ENCODE peak calls at places on chromosome 19, in nine cellular contexts. One of them, this sample, is unnamed. For H3K4me1 and H3K9me3, the result is how much of the 10 kb centered on the place peaks cover.

GRCh38 chr19:6674868-6675305 is 4.9 kb upstream of the TNFSF14 start:
- DNase-seq in sigmoid colon: no peak
- DNase-seq in neural progenitor cell: peak
- DNase-seq in heart right ventricle: peak
- DNase-seq in fibroblast of lung: peak
- DNase-seq in heart left ventricle: peak
- DNase-seq in psoas muscle: peak
- DNase-seq in right atrium auricular region: no peak
- DNase-seq in Peyer's patch: peak
- DNase-seq in this sample: peak

GRCh38 chr19:29512748-29513147 is 13.0 kb upstream of the VSTM2B start:
- DNase-seq in sigmoid colon: no peak
- DNase-seq in neural progenitor cell: no peak
- DNase-seq in heart right ventricle: no peak
- DNase-seq in fibroblast of lung: no peak
- DNase-seq in heart left ventricle: no peak
- DNase-seq in psoas muscle: no peak
- DNase-seq in right atrium auricular region: no peak
- DNase-seq in Peyer's patch: no peak
- DNase-seq in this sample: no peak

GRCh38 chr19:5016781-5017180 is 47.9 kb downstream of the KDM4B start:
- DNase-seq in sigmoid colon: no peak
- DNase-seq in neural progenitor cell: no peak
- DNase-seq in heart right ventricle: no peak
- DNase-seq in fibroblast of lung: no peak
- DNase-seq in heart left ventricle: peak
- DNase-seq in psoas muscle: no peak
- DNase-seq in right atrium auricular region: no peak
- DNase-seq in Peyer's patch: no peak
- DNase-seq in this sample: no peak

GRCh38 chr19:13890136-13890535 is 13.2 kb downstream of the NANOS3 start:
- DNase-seq in sigmoid colon: no peak
- DNase-seq in neural progenitor cell: no peak
- DNase-seq in heart right ventricle: no peak
- DNase-seq in fibroblast of lung: no peak
- DNase-seq in heart left ventricle: no peak
- DNase-seq in psoas muscle: no peak
- DNase-seq in right atrium auricular region: no peak
- DNase-seq in Peyer's patch: no peak
- DNase-seq in this sample: no peak

GRCh38 chr19:48551437-48552302 is at the start of gene SULT2B1:
- DNase-seq in sigmoid colon: no peak
- DNase-seq in neural progenitor cell: no peak
- DNase-seq in heart right ventricle: no peak
- DNase-seq in fibroblast of lung: no peak
- DNase-seq in heart left ventricle: peak
- DNase-seq in psoas muscle: no peak
- DNase-seq in right atrium auricular region: no peak
- DNase-seq in Peyer's patch: peak
- DNase-seq in this sample: peak

GRCh38 chr19:6654347-6655310 is 15.3 kb downstream of the TNFSF14 start:
- DNase-seq in sigmoid colon: no peak
- DNase-seq in neural progenitor cell: no peak
- DNase-seq in heart right ventricle: no peak
- DNase-seq in fibroblast of lung: no peak
- DNase-seq in heart left ventricle: no peak
- DNase-seq in psoas muscle: no peak
- DNase-seq in right atrium auricular region: no peak
- DNase-seq in Peyer's patch: peak
- DNase-seq in this sample: peak

GRCh38 chr19:3966051-3967017 is 4.6 kb downstream of the DAPK3 start:
- DNase-seq in sigmoid colon: peak
- DNase-seq in neural progenitor cell: peak
- DNase-seq in heart right ventricle: no peak
- DNase-seq in fibroblast of lung: no peak
- DNase-seq in heart left ventricle: no peak
- DNase-seq in psoas muscle: peak
- DNase-seq in right atrium auricular region: no peak
- DNase-seq in Peyer's patch: peak
- DNase-seq in this sample: peak

GRCh38 chr19:28535352-28535775 is 677.6 kb downstream of the UQCRFS1 start:
- DNase-seq in sigmoid colon: no peak
- DNase-seq in neural progenitor cell: no peak
- DNase-seq in heart right ventricle: no peak
- DNase-seq in fibroblast of lung: no peak
- DNase-seq in heart left ventricle: no peak
- DNase-seq in psoas muscle: no peak
- DNase-seq in right atrium auricular region: no peak
- DNase-seq in Peyer's patch: no peak
- DNase-seq in this sample: no peak

GRCh38 chr19:38675611-38676010 is 28.2 kb downstream of the ACTN4 start:
- DNase-seq in sigmoid colon: no peak
- DNase-seq in neural progenitor cell: no peak
- DNase-seq in heart right ventricle: no peak
- DNase-seq in fibroblast of lung: no peak
- DNase-seq in heart left ventricle: no peak
- DNase-seq in psoas muscle: no peak
- DNase-seq in right atrium auricular region: no peak
- DNase-seq in Peyer's patch: peak
- DNase-seq in this sample: peak

GRCh38 chr19:34881982-34882381 is 44.7 kb upstream of the ZNF30 start:
- DNase-seq in sigmoid colon: no peak
- DNase-seq in neural progenitor cell: no peak
- DNase-seq in heart right ventricle: no peak
- DNase-seq in fibroblast of lung: no peak
- DNase-seq in heart left ventricle: no peak
- DNase-seq in psoas muscle: no peak
- DNase-seq in right atrium auricular region: no peak
- DNase-seq in Peyer's patch: no peak
- DNase-seq in this sample: no peak

GRCh38 chr19:21482863-21483276 is 22.5 kb upstream of the ZNF429 start:
- DNase-seq in sigmoid colon: peak
- DNase-seq in neural progenitor cell: peak
- DNase-seq in heart right ventricle: peak
- DNase-seq in fibroblast of lung: peak
- DNase-seq in heart left ventricle: peak
- DNase-seq in psoas muscle: peak
- DNase-seq in right atrium auricular region: peak
- DNase-seq in Peyer's patch: peak
- DNase-seq in this sample: peak

GRCh38 chr19:55601127-55601526 is 1.0 kb downstream of the ZNF524 start:
- DNase-seq in sigmoid colon: no peak
- DNase-seq in neural progenitor cell: no peak
- DNase-seq in heart right ventricle: no peak
- DNase-seq in fibroblast of lung: no peak
- DNase-seq in heart left ventricle: no peak
- DNase-seq in psoas muscle: no peak
- DNase-seq in right atrium auricular region: no peak
- DNase-seq in Peyer's patch: no peak
- DNase-seq in this sample: no peak

GRCh38 chr19:48489608-48490216 is 20.5 kb downstream of the CYTH2 start:
- DNase-seq in sigmoid colon: peak
- DNase-seq in neural progenitor cell: peak
- DNase-seq in heart right ventricle: peak
- DNase-seq in fibroblast of lung: peak
- DNase-seq in heart left ventricle: peak
- DNase-seq in psoas muscle: peak
- DNase-seq in right atrium auricular region: no peak
- DNase-seq in Peyer's patch: peak
- DNase-seq in this sample: peak

GRCh38 chr19:39428309-39429112 is 7.2 kb downstream of the RPS16 start:
- DNase-seq in sigmoid colon: peak
- DNase-seq in neural progenitor cell: peak
- DNase-seq in heart right ventricle: peak
- DNase-seq in fibroblast of lung: peak
- DNase-seq in heart left ventricle: peak
- DNase-seq in psoas muscle: peak
- DNase-seq in right atrium auricular region: no peak
- DNase-seq in Peyer's patch: no peak
- DNase-seq in this sample: peak

GRCh38 chr19:2977001-2977685 is at the start of gene TLE6:
- DNase-seq in sigmoid colon: peak
- DNase-seq in neural progenitor cell: peak
- DNase-seq in heart right ventricle: peak
- DNase-seq in fibroblast of lung: peak
- DNase-seq in heart left ventricle: peak
- DNase-seq in psoas muscle: peak
- DNase-seq in right atrium auricular region: peak
- DNase-seq in Peyer's patch: peak
- DNase-seq in this sample: peak

GRCh38 chr19:17942582-17943283 is 9.9 kb downstream of the CCDC124 start:
- DNase-seq in sigmoid colon: no peak
- DNase-seq in neural progenitor cell: no peak
- DNase-seq in heart right ventricle: no peak
- DNase-seq in fibroblast of lung: no peak
- DNase-seq in heart left ventricle: no peak
- DNase-seq in psoas muscle: no peak
- DNase-seq in right atrium auricular region: no peak
- DNase-seq in Peyer's patch: no peak
- DNase-seq in this sample: no peak

GRCh38 chr19:39512964-39513363 is 2.0 kb upstream of the SELENOV start:
- DNase-seq in sigmoid colon: no peak
- DNase-seq in neural progenitor cell: no peak
- DNase-seq in heart right ventricle: no peak
- DNase-seq in fibroblast of lung: no peak
- DNase-seq in heart left ventricle: no peak
- DNase-seq in psoas muscle: no peak
- DNase-seq in right atrium auricular region: no peak
- DNase-seq in Peyer's patch: no peak
- DNase-seq in this sample: no peak

GRCh38 chr19:16660763-16661479 is at the start of gene TMEM38A:
- DNase-seq in sigmoid colon: peak
- DNase-seq in neural progenitor cell: peak
- DNase-seq in heart right ventricle: peak
- DNase-seq in fibroblast of lung: no peak
- DNase-seq in heart left ventricle: peak
- DNase-seq in psoas muscle: peak
- DNase-seq in right atrium auricular region: no peak
- DNase-seq in Peyer's patch: peak
- DNase-seq in this sample: peak

GRCh38 chr19:49799798-49800376 is 13.2 kb downstream of the FUZ start:
- DNase-seq in sigmoid colon: no peak
- DNase-seq in neural progenitor cell: peak
- DNase-seq in heart right ventricle: no peak
- DNase-seq in fibroblast of lung: no peak
- DNase-seq in heart left ventricle: no peak
- DNase-seq in psoas muscle: no peak
- DNase-seq in right atrium auricular region: no peak
- DNase-seq in Peyer's patch: peak
- DNase-seq in this sample: no peak
- H3K4me1 ChIP-seq in sigmoid colon: under half
- H3K4me1 ChIP-seq in neural progenitor cell: under half
- H3K4me1 ChIP-seq in heart right ventricle: under half
- H3K4me1 ChIP-seq in fibroblast of lung: under half
- H3K4me1 ChIP-seq in heart left ventricle: under half
- H3K4me1 ChIP-seq in psoas muscle: under half
- H3K4me1 ChIP-seq in right atrium auricular region: under half
- H3K4me1 ChIP-seq in Peyer's patch: under half
- H3K4me1 ChIP-seq in this sample: under half

GRCh38 chr19:15398501-15399233 is 19.1 kb upstream of the AKAP8 start:
- DNase-seq in sigmoid colon: peak
- DNase-seq in neural progenitor cell: no peak
- DNase-seq in heart right ventricle: no peak
- DNase-seq in fibroblast of lung: no peak
- DNase-seq in heart left ventricle: no peak
- DNase-seq in psoas muscle: peak
- DNase-seq in right atrium auricular region: no peak
- DNase-seq in Peyer's patch: peak
- DNase-seq in this sample: no peak
- H3K4me3 ChIP-seq in sigmoid colon: no peak
- H3K4me3 ChIP-seq in neural progenitor cell: no peak
- H3K4me3 ChIP-seq in heart right ventricle: no peak
- H3K4me3 ChIP-seq in fibroblast of lung: no peak
- H3K4me3 ChIP-seq in heart left ventricle: no peak
- H3K4me3 ChIP-seq in psoas muscle: no peak
- H3K4me3 ChIP-seq in right atrium auricular region: no peak
- H3K4me3 ChIP-seq in Peyer's patch: no peak
- H3K4me3 ChIP-seq in this sample: no peak

GRCh38 chr19:36418287-36419001 is at the start of gene ZFP82:
- DNase-seq in sigmoid colon: peak
- DNase-seq in neural progenitor cell: peak
- DNase-seq in heart right ventricle: peak
- DNase-seq in fibroblast of lung: peak
- DNase-seq in heart left ventricle: peak
- DNase-seq in psoas muscle: peak
- DNase-seq in right atrium auricular region: peak
- DNase-seq in Peyer's patch: peak
- DNase-seq in this sample: peak

GRCh38 chr19:36421749-36422481 is 3.5 kb upstream of the ZFP82 start:
- DNase-seq in sigmoid colon: no peak
- DNase-seq in neural progenitor cell: no peak
- DNase-seq in heart right ventricle: no peak
- DNase-seq in fibroblast of lung: no peak
- DNase-seq in heart left ventricle: no peak
- DNase-seq in psoas muscle: no peak
- DNase-seq in right atrium auricular region: no peak
- DNase-seq in Peyer's patch: no peak
- DNase-seq in this sample: no peak

GRCh38 chr19:36420961-36421748 is 2.7 kb upstream of the ZFP82 start:
- DNase-seq in sigmoid colon: no peak
- DNase-seq in neural progenitor cell: peak
- DNase-seq in heart right ventricle: peak
- DNase-seq in fibroblast of lung: peak
- DNase-seq in heart left ventricle: peak
- DNase-seq in psoas muscle: peak
- DNase-seq in right atrium auricular region: no peak
- DNase-seq in Peyer's patch: no peak
- DNase-seq in this sample: no peak

GRCh38 chr19:36417752-36418286 is 625 bp downstream of the ZFP82 start:
- DNase-seq in sigmoid colon: no peak
- DNase-seq in neural progenitor cell: peak
- DNase-seq in heart right ventricle: peak
- DNase-seq in fibroblast of lung: no peak
- DNase-seq in heart left ventricle: no peak
- DNase-seq in psoas muscle: no peak
- DNase-seq in right atrium auricular region: no peak
- DNase-seq in Peyer's patch: no peak
- DNase-seq in this sample: peak
- H3K9me3 ChIP-seq in sigmoid colon: under half
- H3K9me3 ChIP-seq in neural progenitor cell: under half
- H3K9me3 ChIP-seq in heart right ventricle: under half
- H3K9me3 ChIP-seq in fibroblast of lung: under half
- H3K9me3 ChIP-seq in heart left ventricle: under half
- H3K9me3 ChIP-seq in psoas muscle: under half
- H3K9me3 ChIP-seq in right atrium auricular region: under half
- H3K9me3 ChIP-seq in Peyer's patch: under half
- H3K9me3 ChIP-seq in this sample: under half

GRCh38 chr19:45117666-45118065 is 24.7 kb downstream of the PPP1R37 start:
- DNase-seq in sigmoid colon: no peak
- DNase-seq in neural progenitor cell: no peak
- DNase-seq in heart right ventricle: no peak
- DNase-seq in fibroblast of lung: no peak
- DNase-seq in heart left ventricle: no peak
- DNase-seq in psoas muscle: no peak
- DNase-seq in right atrium auricular region: no peak
- DNase-seq in Peyer's patch: no peak
- DNase-seq in this sample: no peak
- H3K4me1 ChIP-seq in sigmoid colon: under half
- H3K4me1 ChIP-seq in neural progenitor cell: under half
- H3K4me1 ChIP-seq in heart right ventricle: under half
- H3K4me1 ChIP-seq in fibroblast of lung: under half
- H3K4me1 ChIP-seq in heart left ventricle: under half
- H3K4me1 ChIP-seq in psoas muscle: under half
- H3K4me1 ChIP-seq in right atrium auricular region: under half
- H3K4me1 ChIP-seq in Peyer's patch: half or more
- H3K4me1 ChIP-seq in this sample: under half

GRCh38 chr19:1843116-1843515 is 5.2 kb downstream of the REXO1 start:
- DNase-seq in sigmoid colon: no peak
- DNase-seq in neural progenitor cell: no peak
- DNase-seq in heart right ventricle: no peak
- DNase-seq in fibroblast of lung: no peak
- DNase-seq in heart left ventricle: no peak
- DNase-seq in psoas muscle: no peak
- DNase-seq in right atrium auricular region: no peak
- DNase-seq in Peyer's patch: no peak
- DNase-seq in this sample: no peak
- H3K4me3 ChIP-seq in sigmoid colon: no peak
- H3K4me3 ChIP-seq in neural progenitor cell: no peak
- H3K4me3 ChIP-seq in heart right ventricle: no peak
- H3K4me3 ChIP-seq in fibroblast of lung: no peak
- H3K4me3 ChIP-seq in heart left ventricle: no peak
- H3K4me3 ChIP-seq in psoas muscle: no peak
- H3K4me3 ChIP-seq in right atrium auricular region: no peak
- H3K4me3 ChIP-seq in Peyer's patch: no peak
- H3K4me3 ChIP-seq in this sample: no peak

This sample was measured in small intestine.